ENCODE peak calls at places on chromosomes 12 and 14, in seven cellular contexts. D, N, Z, B, F, C and R are unnamed samples.

GRCh38 chr14:39267592-39268112 is 33.9 kb downstream of the MIA2 start:
- DNase-seq in B (peak), Z (no peak), C (peak), N (no peak), D (no peak), F (no peak), R (peak)

GRCh38 chr14:31026395-31027096 is 367 bp upstream of the STRN3 start:
- DNase-seq in F (peak), N (peak), C (peak), Z (peak), D (peak), B (peak), R (peak)

GRCh38 chr12:27823038-27823437 is 43.0 kb upstream of the MANSC4 start:
- DNase-seq in N (no peak), B (no peak), Z (no peak), D (no peak), F (no peak), C (no peak), R (no peak)

GRCh38 chr14:96104469-96105057 is 65.4 kb downstream of the C14orf132 start:
- DNase-seq in C (peak), N (no peak), F (peak), B (peak), D (peak), Z (no peak), R (peak)

GRCh38 chr14:80434574-80435321 is 223.4 kb upstream of the DIO2 start:
- DNase-seq in C (no peak), D (no peak), Z (no peak), B (peak), N (no peak), F (no peak), R (peak)

GRCh38 chr14:93712838-93713724 is 75.2 kb downstream of the PRIMA1 start:
- DNase-seq in N (no peak), Z (peak), D (no peak), B (no peak), F (no peak), C (peak), R (no peak)

GRCh38 chr14:46322076-46322475 is 329.5 kb downstream of the RPL10L start:
- DNase-seq in F (no peak), B (no peak), Z (no peak), D (no peak), N (no peak), C (no peak), R (no peak)

GRCh38 chr14:104109121-104109541 is 23.6 kb downstream of the ASPG start:
- DNase-seq in Z (peak), C (no peak), B (no peak), D (no peak), N (no peak), F (no peak), R (no peak)

GRCh38 chr14:45065540-45065939 is 18.4 kb upstream of the PRPF39 start:
- DNase-seq in B (peak), N (no peak), D (no peak), Z (no peak), C (peak), F (no peak), R (peak)

GRCh38 chr12:65858831-65859230 is 34.5 kb downstream of the HMGA2 start:
- DNase-seq in Z (no peak), D (no peak), F (no peak), N (no peak), B (peak), C (peak), R (no peak)

GRCh38 chr14:35365130-35366047 is 39.2 kb downstream of the NFKBIA start:
- DNase-seq in Z (no peak), D (peak), N (peak), F (no peak), C (peak), B (peak), R (peak)

GRCh38 chr14:53715390-53715730 is 241.3 kb downstream of the BMP4 start:
- DNase-seq in Z (no peak), F (no peak), C (peak), N (no peak), D (no peak), B (peak), R (peak)

GRCh38 chr14:59771577-59771976 is 99.0 kb downstream of the RTN1 start:
- DNase-seq in Z (peak), N (no peak), B (peak), D (no peak), F (no peak), C (no peak), R (peak)

GRCh38 chr14:36605506-36605857 is 23.1 kb upstream of the NKX2-8 start:
- DNase-seq in F (no peak), B (peak), N (no peak), Z (no peak), D (no peak), C (peak), R (peak)

GRCh38 chr14:61631044-61631692 is 64.1 kb upstream of the HIF1A start:
- DNase-seq in C (no peak), Z (no peak), D (no peak), F (no peak), N (no peak), B (no peak), R (no peak)

GRCh38 chr12:46261658-46262057 is 7.2 kb downstream of the SLC38A1 start:
- DNase-seq in B (no peak), F (no peak), Z (no peak), N (no peak), C (no peak), D (no peak), R (no peak)

GRCh38 chr12:46265734-46266133 is 3.1 kb downstream of the SLC38A1 start:
- DNase-seq in N (no peak), F (no peak), C (no peak), B (no peak), Z (no peak), D (no peak), R (no peak)

GRCh38 chr12:46265102-46265501 is 3.7 kb downstream of the SLC38A1 start:
- DNase-seq in N (no peak), D (no peak), B (no peak), C (no peak), Z (no peak), F (no peak), R (no peak)

GRCh38 chr12:46264057-46264456 is 4.8 kb downstream of the SLC38A1 start:
- DNase-seq in B (peak), C (peak), D (no peak), F (no peak), Z (no peak), N (no peak), R (peak)

DNA sequence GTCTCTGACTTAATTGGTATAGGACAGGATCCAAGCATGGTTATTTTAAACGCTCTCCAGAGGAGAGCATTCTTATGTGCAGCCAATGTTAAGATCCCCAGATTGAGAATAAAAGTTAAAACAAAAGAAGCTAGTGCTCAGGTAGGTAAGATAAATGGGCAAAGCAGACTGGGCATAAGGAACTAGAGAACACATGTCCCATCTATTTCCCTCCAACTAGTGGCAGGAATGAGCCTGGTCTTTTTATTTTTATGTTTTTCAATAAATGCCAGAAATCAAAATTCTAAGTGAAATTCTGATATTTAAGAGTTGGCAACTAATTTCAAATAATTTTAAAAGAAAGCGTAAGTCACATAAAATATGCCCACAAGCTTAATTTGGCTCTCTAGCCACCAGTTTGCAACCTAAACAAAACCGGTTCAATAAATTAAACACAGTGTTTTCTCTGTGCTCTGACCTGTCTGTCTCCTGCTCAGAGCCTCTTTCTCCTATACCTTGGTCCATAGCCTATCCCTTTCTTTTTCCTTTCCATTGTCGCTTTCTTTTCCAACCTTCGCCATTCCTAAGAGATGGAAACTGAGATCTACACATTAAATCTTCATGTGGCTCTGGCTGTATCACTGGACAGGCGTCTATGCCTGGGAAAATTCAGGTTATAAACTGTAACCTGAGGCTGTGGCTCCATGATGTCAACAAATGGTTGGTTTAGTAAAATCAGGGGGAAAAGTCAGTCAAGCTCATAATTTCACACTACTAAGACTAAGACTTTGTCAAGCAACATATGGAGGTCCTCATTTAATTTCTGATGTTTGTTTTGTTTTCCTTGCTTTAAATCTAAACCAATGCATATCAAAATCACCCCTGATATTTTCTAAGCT is 5.5 kb downstream of the SLC38A1 start:
- DNase-seq in D (no peak), Z (no peak), B (no peak), C (no peak), N (no peak), F (no peak), R (no peak)
- TF ChIP-seq CTCF in D (peak), Z (peak), B (peak), C (peak), N (no peak), F (no peak), R (peak)

GRCh38 chr14:102949062-102949800 is 26.8 kb downstream of the AMN start:
- DNase-seq in C (peak), Z (no peak), F (no peak), N (no peak), D (peak), B (no peak), R (no peak)
- H3K4me3 ChIP-seq in C (no peak), Z (no peak), F (no peak), N (no peak), D (peak), B (no peak), R (no peak)

GRCh38 chr14:67934851-67935250 is 115.3 kb downstream of the RAD51B start:
- DNase-seq in N (no peak), Z (no peak), D (no peak), B (no peak), F (no peak), C (no peak), R (no peak)

GRCh38 chr14:67938046-67938445 is 118.5 kb downstream of the RAD51B start:
- DNase-seq in B (no peak), C (no peak), F (no peak), D (no peak), Z (no peak), N (no peak), R (no peak)

GRCh38 chr14:67932708-67933107 is 113.1 kb downstream of the RAD51B start:
- DNase-seq in Z (no peak), D (no peak), C (no peak), N (no peak), F (no peak), B (no peak), R (no peak)

GRCh38 chr14:67935371-67935770 is 115.8 kb downstream of the RAD51B start:
- DNase-seq in B (no peak), D (no peak), F (no peak), Z (no peak), C (no peak), N (no peak), R (no peak)

GRCh38 chr14:67934087-67934486 is 114.5 kb downstream of the RAD51B start:
- DNase-seq in D (no peak), C (peak), Z (peak), N (peak), F (peak), B (peak), R (peak)
- TF ChIP-seq CTCF in D (peak), C (peak), Z (peak), N (peak), F (peak), B (peak), R (peak)

DNA sequence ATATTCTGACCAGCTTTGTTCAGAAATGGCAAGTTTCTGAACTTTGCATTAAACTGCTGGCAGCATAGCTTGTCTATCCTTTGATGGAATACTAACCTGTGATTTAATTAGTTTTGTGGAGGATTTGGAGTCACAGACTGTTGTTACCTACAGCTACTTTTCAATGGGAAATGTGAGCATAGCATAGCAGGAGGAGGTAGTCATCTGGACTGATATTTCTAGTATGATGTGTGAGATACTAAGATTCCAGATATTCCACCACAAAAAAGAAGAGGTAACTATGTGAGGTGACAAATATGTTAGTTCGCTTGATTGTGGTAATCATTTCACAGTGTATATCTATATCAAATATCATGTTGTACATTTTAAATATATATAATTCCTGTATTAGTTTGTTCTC is 833.0 kb downstream of the SLC6A15 start:
- DNase-seq in F (no peak), D (no peak), B (peak), Z (no peak), C (peak), N (no peak), R (no peak)
- H3K4me3 ChIP-seq in F (no peak), D (no peak), B (no peak), Z (no peak), C (no peak), N (no peak), R (no peak)

GRCh38 chr14:86057018-86057667 is 527.2 kb downstream of the FLRT2 start:
- DNase-seq in N (peak), B (peak), F (no peak), Z (peak), C (peak), D (no peak), R (peak)
- TF ChIP-seq CTCF in N (peak), B (peak), F (peak), Z (peak), C (peak), D (peak), R (peak)

GRCh38 chr12:123268850-123269249 is 2.8 kb downstream of the CDK2AP1 start:
- DNase-seq in F (no peak), C (no peak), Z (peak), B (no peak), N (no peak), D (no peak), R (no peak)
- H3K4me3 ChIP-seq in F (peak), C (peak), Z (peak), B (peak), N (peak), D (no peak), R (peak)